ENCODE peak calls at places on chromosomes 13 and 19, in seven cellular contexts. One of them, this sample, is unnamed.

GRCh38 chr13:99199541-99200432 is 867 bp upstream of the UBAC2 start:
- DNase-seq in left ventricle myocardium inferior: no peak
- DNase-seq in foreskin fibroblast: no peak
- DNase-seq in hepatocyte: no peak
- DNase-seq in CD8-positive, alpha-beta memory T cell: no peak
- DNase-seq in AG09309: no peak
- DNase-seq in HFF-Myc: no peak
- DNase-seq in this sample: peak

GRCh38 chr13:106650690-106651205 is 82.8 kb upstream of the ARGLU1 start:
- DNase-seq in left ventricle myocardium inferior: no peak
- DNase-seq in foreskin fibroblast: no peak
- DNase-seq in hepatocyte: no peak
- DNase-seq in CD8-positive, alpha-beta memory T cell: no peak
- DNase-seq in AG09309: no peak
- DNase-seq in HFF-Myc: no peak
- DNase-seq in this sample: no peak

GRCh38 chr13:37049810-37050209 is 9.7 kb downstream of the SUPT20H start:
- DNase-seq in left ventricle myocardium inferior: no peak
- DNase-seq in foreskin fibroblast: no peak
- DNase-seq in hepatocyte: no peak
- DNase-seq in CD8-positive, alpha-beta memory T cell: no peak
- DNase-seq in AG09309: no peak
- DNase-seq in HFF-Myc: no peak
- DNase-seq in this sample: no peak

GRCh38 chr13:104809483-104809882 is 1726.0 kb downstream of the EFNB2 start:
- DNase-seq in left ventricle myocardium inferior: no peak
- DNase-seq in foreskin fibroblast: peak
- DNase-seq in hepatocyte: no peak
- DNase-seq in CD8-positive, alpha-beta memory T cell: no peak
- DNase-seq in AG09309: no peak
- DNase-seq in HFF-Myc: no peak
- DNase-seq in this sample: peak

GRCh38 chr13:85650613-85651012 is 148.6 kb downstream of the SLITRK6 start:
- DNase-seq in left ventricle myocardium inferior: no peak
- DNase-seq in foreskin fibroblast: no peak
- DNase-seq in hepatocyte: no peak
- DNase-seq in CD8-positive, alpha-beta memory T cell: no peak
- DNase-seq in AG09309: no peak
- DNase-seq in HFF-Myc: no peak
- DNase-seq in this sample: no peak

GRCh38 chr13:27189192-27189591 is 17.6 kb upstream of the USP12 start:
- DNase-seq in left ventricle myocardium inferior: no peak
- DNase-seq in foreskin fibroblast: no peak
- DNase-seq in hepatocyte: no peak
- DNase-seq in CD8-positive, alpha-beta memory T cell: no peak
- DNase-seq in AG09309: no peak
- DNase-seq in HFF-Myc: no peak
- DNase-seq in this sample: no peak

GRCh38 chr19:58518261-58519086 is 1.1 kb downstream of the ZBTB45 start:
- DNase-seq in left ventricle myocardium inferior: no peak
- DNase-seq in foreskin fibroblast: peak
- DNase-seq in hepatocyte: no peak
- DNase-seq in CD8-positive, alpha-beta memory T cell: no peak
- DNase-seq in AG09309: no peak
- DNase-seq in HFF-Myc: no peak
- DNase-seq in this sample: no peak

GRCh38 chr13:30105381-30105780 is 202.0 kb downstream of the KATNAL1 start:
- DNase-seq in left ventricle myocardium inferior: no peak
- DNase-seq in foreskin fibroblast: peak
- DNase-seq in hepatocyte: peak
- DNase-seq in CD8-positive, alpha-beta memory T cell: no peak
- DNase-seq in AG09309: no peak
- DNase-seq in HFF-Myc: no peak
- DNase-seq in this sample: no peak

GRCh38 chr19:8666814-8667405 is 31.7 kb downstream of the ACTL9 start:
- DNase-seq in left ventricle myocardium inferior: no peak
- DNase-seq in foreskin fibroblast: no peak
- DNase-seq in hepatocyte: no peak
- DNase-seq in CD8-positive, alpha-beta memory T cell: no peak
- DNase-seq in AG09309: no peak
- DNase-seq in HFF-Myc: no peak
- DNase-seq in this sample: no peak

GRCh38 chr13:45207319-45207718 is 6.5 kb upstream of the KCTD4 start:
- DNase-seq in left ventricle myocardium inferior: no peak
- DNase-seq in foreskin fibroblast: no peak
- DNase-seq in hepatocyte: no peak
- DNase-seq in CD8-positive, alpha-beta memory T cell: no peak
- DNase-seq in AG09309: no peak
- DNase-seq in HFF-Myc: no peak
- DNase-seq in this sample: no peak

GRCh38 chr13:95002968-95003813 is 290.8 kb upstream of the SOX21 start:
- DNase-seq in left ventricle myocardium inferior: no peak
- DNase-seq in foreskin fibroblast: peak
- DNase-seq in hepatocyte: peak
- DNase-seq in CD8-positive, alpha-beta memory T cell: no peak
- DNase-seq in AG09309: no peak
- DNase-seq in HFF-Myc: no peak
- DNase-seq in this sample: peak

GRCh38 chr13:89514534-89515312 is 1832.8 kb upstream of the MIR17HG start:
- DNase-seq in left ventricle myocardium inferior: no peak
- DNase-seq in foreskin fibroblast: peak
- DNase-seq in hepatocyte: peak
- DNase-seq in CD8-positive, alpha-beta memory T cell: no peak
- DNase-seq in AG09309: no peak
- DNase-seq in HFF-Myc: no peak
- DNase-seq in this sample: peak

GRCh38 chr19:3507371-3508120 is 1.4 kb downstream of the FZR1 start:
- DNase-seq in left ventricle myocardium inferior: no peak
- DNase-seq in foreskin fibroblast: peak
- DNase-seq in hepatocyte: peak
- DNase-seq in CD8-positive, alpha-beta memory T cell: peak
- DNase-seq in AG09309: no peak
- DNase-seq in HFF-Myc: no peak
- DNase-seq in this sample: peak

GRCh38 chr19:41922220-41922576 is 6.1 kb downstream of the ERFL start:
- DNase-seq in left ventricle myocardium inferior: no peak
- DNase-seq in foreskin fibroblast: no peak
- DNase-seq in hepatocyte: no peak
- DNase-seq in CD8-positive, alpha-beta memory T cell: no peak
- DNase-seq in AG09309: no peak
- DNase-seq in HFF-Myc: no peak
- DNase-seq in this sample: no peak

GRCh38 chr19:29517946-29518345 is 7.8 kb upstream of the VSTM2B start:
- DNase-seq in left ventricle myocardium inferior: no peak
- DNase-seq in foreskin fibroblast: no peak
- DNase-seq in hepatocyte: no peak
- DNase-seq in CD8-positive, alpha-beta memory T cell: peak
- DNase-seq in AG09309: no peak
- DNase-seq in HFF-Myc: no peak
- DNase-seq in this sample: no peak

GRCh38 chr19:3774621-3775373 is 2.8 kb upstream of the RAX2 start:
- DNase-seq in left ventricle myocardium inferior: no peak
- DNase-seq in foreskin fibroblast: no peak
- DNase-seq in hepatocyte: no peak
- DNase-seq in CD8-positive, alpha-beta memory T cell: no peak
- DNase-seq in AG09309: no peak
- DNase-seq in HFF-Myc: no peak
- DNase-seq in this sample: no peak

GRCh38 chr19:48813123-48813911 is 2.5 kb upstream of the BCAT2 start:
- DNase-seq in left ventricle myocardium inferior: no peak
- DNase-seq in foreskin fibroblast: no peak
- DNase-seq in hepatocyte: peak
- DNase-seq in CD8-positive, alpha-beta memory T cell: no peak
- DNase-seq in AG09309: no peak
- DNase-seq in HFF-Myc: no peak
- DNase-seq in this sample: no peak

GRCh38 chr19:48807590-48808308 is 3.1 kb downstream of the BCAT2 start:
- DNase-seq in left ventricle myocardium inferior: no peak
- DNase-seq in foreskin fibroblast: no peak
- DNase-seq in hepatocyte: peak
- DNase-seq in CD8-positive, alpha-beta memory T cell: no peak
- DNase-seq in AG09309: no peak
- DNase-seq in HFF-Myc: no peak
- DNase-seq in this sample: no peak

GRCh38 chr19:48806818-48807589 is 3.8 kb downstream of the BCAT2 start:
- DNase-seq in left ventricle myocardium inferior: no peak
- DNase-seq in foreskin fibroblast: peak
- DNase-seq in hepatocyte: peak
- DNase-seq in CD8-positive, alpha-beta memory T cell: no peak
- DNase-seq in AG09309: no peak
- DNase-seq in HFF-Myc: no peak
- DNase-seq in this sample: peak

GRCh38 chr19:48812094-48812929 is 1.5 kb upstream of the BCAT2 start:
- DNase-seq in left ventricle myocardium inferior: peak
- DNase-seq in foreskin fibroblast: peak
- DNase-seq in hepatocyte: peak
- DNase-seq in CD8-positive, alpha-beta memory T cell: peak
- DNase-seq in AG09309: no peak
- DNase-seq in HFF-Myc: no peak
- DNase-seq in this sample: peak

GRCh38 chr19:48810151-48810550 is 678 bp downstream of the BCAT2 start:
- DNase-seq in left ventricle myocardium inferior: no peak
- DNase-seq in foreskin fibroblast: no peak
- DNase-seq in hepatocyte: peak
- DNase-seq in CD8-positive, alpha-beta memory T cell: no peak
- DNase-seq in AG09309: no peak
- DNase-seq in HFF-Myc: no peak
- DNase-seq in this sample: no peak
- H3K4me3 ChIP-seq in left ventricle myocardium inferior: peak
- H3K4me3 ChIP-seq in foreskin fibroblast: peak
- H3K4me3 ChIP-seq in hepatocyte: peak
- H3K4me3 ChIP-seq in CD8-positive, alpha-beta memory T cell: peak
- H3K4me3 ChIP-seq in AG09309: peak
- H3K4me3 ChIP-seq in HFF-Myc: peak
- H3K4me3 ChIP-seq in this sample: peak

GRCh38 chr19:2415973-2416319 is 11.4 kb downstream of the TIMM13 start:
- DNase-seq in left ventricle myocardium inferior: no peak
- DNase-seq in foreskin fibroblast: no peak
- DNase-seq in hepatocyte: no peak
- DNase-seq in CD8-positive, alpha-beta memory T cell: no peak
- DNase-seq in AG09309: no peak
- DNase-seq in HFF-Myc: no peak
- DNase-seq in this sample: no peak
- H3K4me3 ChIP-seq in left ventricle myocardium inferior: no peak
- H3K4me3 ChIP-seq in foreskin fibroblast: no peak
- H3K4me3 ChIP-seq in hepatocyte: no peak
- H3K4me3 ChIP-seq in CD8-positive, alpha-beta memory T cell: no peak
- H3K4me3 ChIP-seq in AG09309: no peak
- H3K4me3 ChIP-seq in HFF-Myc: no peak
- H3K4me3 ChIP-seq in this sample: no peak

GRCh38 chr19:39993605-39994004 is 3.3 kb upstream of the ZNF546 start:
- DNase-seq in left ventricle myocardium inferior: no peak
- DNase-seq in foreskin fibroblast: no peak
- DNase-seq in hepatocyte: no peak
- DNase-seq in CD8-positive, alpha-beta memory T cell: no peak
- DNase-seq in AG09309: no peak
- DNase-seq in HFF-Myc: no peak
- DNase-seq in this sample: no peak

GRCh38 chr19:39997595-39998216 is 846 bp downstream of the ZNF546 start:
- DNase-seq in left ventricle myocardium inferior: no peak
- DNase-seq in foreskin fibroblast: peak
- DNase-seq in hepatocyte: no peak
- DNase-seq in CD8-positive, alpha-beta memory T cell: no peak
- DNase-seq in AG09309: no peak
- DNase-seq in HFF-Myc: no peak
- DNase-seq in this sample: peak

GRCh38 chr19:39996811-39997594 is at the start of gene ZNF546:
- DNase-seq in left ventricle myocardium inferior: peak
- DNase-seq in foreskin fibroblast: peak
- DNase-seq in hepatocyte: peak
- DNase-seq in CD8-positive, alpha-beta memory T cell: peak
- DNase-seq in AG09309: no peak
- DNase-seq in HFF-Myc: peak
- DNase-seq in this sample: peak

GRCh38 chr19:39996218-39996810 is 546 bp upstream of the ZNF546 start:
- DNase-seq in left ventricle myocardium inferior: no peak
- DNase-seq in foreskin fibroblast: peak
- DNase-seq in hepatocyte: peak
- DNase-seq in CD8-positive, alpha-beta memory T cell: peak
- DNase-seq in AG09309: no peak
- DNase-seq in HFF-Myc: peak
- DNase-seq in this sample: peak

DNA sequence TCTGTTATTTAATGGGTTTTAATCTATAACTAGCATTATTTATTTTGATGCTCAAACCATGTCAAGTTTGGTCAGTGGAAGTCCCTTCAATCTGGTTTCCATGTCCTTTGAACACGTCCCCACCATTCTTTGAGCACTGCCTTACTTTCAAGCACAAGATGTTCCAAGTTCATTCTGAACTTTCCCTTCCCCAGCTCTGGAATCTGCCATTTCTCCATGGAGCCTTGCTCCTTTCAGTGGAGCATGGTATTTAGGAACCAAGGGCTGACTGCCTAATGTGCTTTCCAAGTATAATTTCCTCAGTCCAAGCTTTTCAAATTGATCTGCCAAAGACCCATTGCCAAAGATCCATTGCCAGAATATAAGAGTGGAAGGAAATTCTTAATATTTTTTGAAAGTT is 1.1 kb upstream of the ZNF546 start:
- DNase-seq in left ventricle myocardium inferior: no peak
- DNase-seq in foreskin fibroblast: no peak
- DNase-seq in hepatocyte: no peak
- DNase-seq in CD8-positive, alpha-beta memory T cell: no peak
- DNase-seq in AG09309: no peak
- DNase-seq in HFF-Myc: no peak
- DNase-seq in this sample: no peak
- H3K4me3 ChIP-seq in left ventricle myocardium inferior: peak
- H3K4me3 ChIP-seq in foreskin fibroblast: peak
- H3K4me3 ChIP-seq in hepatocyte: peak
- H3K4me3 ChIP-seq in CD8-positive, alpha-beta memory T cell: peak
- H3K4me3 ChIP-seq in AG09309: no peak
- H3K4me3 ChIP-seq in HFF-Myc: peak
- H3K4me3 ChIP-seq in this sample: peak

DNA sequence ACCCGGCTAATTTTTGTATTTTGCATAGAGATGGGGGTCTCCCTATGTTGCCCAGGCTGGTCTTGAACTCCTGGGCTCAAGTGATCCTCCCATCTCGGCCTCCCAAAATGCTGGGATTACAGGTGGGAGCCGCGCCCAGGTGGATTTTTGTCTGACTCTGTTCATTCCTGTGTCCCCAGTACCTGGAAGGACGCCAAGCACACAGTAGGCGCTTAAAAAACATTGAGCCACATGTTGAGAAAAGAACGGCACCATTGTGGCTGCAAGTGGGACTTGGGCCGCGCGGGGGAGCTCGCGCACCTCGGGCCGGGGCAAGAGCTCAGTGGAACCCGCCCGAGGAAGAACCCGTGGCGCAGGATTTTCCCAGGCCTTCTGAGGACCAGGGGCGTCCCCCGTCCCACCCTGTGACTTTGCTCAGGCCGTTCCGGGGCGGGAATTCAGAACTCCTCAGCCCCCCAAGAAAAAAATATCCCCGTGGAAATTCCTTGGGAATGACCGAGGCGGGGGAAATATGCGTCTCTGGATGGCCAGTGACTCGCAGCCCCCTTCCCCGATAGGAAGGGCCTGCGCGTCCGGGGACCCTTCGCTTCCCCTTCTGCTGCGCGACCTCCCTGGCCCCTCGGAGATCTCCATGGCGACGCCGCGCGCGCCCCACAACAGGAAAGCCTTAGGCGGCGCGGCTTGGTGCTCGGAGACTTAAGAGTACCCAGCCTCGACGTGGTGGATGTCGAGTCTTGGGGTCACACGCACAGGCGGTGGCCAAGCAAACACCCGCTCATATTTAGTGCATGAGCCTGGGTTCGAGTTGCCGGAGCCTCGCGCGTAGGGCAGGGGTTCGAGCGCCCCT is 1.4 kb upstream of the ICAM1 start:
- DNase-seq in left ventricle myocardium inferior: peak
- DNase-seq in foreskin fibroblast: peak
- DNase-seq in hepatocyte: peak
- DNase-seq in CD8-positive, alpha-beta memory T cell: peak
- DNase-seq in AG09309: no peak
- DNase-seq in HFF-Myc: no peak
- DNase-seq in this sample: peak
- H3K4me3 ChIP-seq in left ventricle myocardium inferior: peak
- H3K4me3 ChIP-seq in foreskin fibroblast: peak
- H3K4me3 ChIP-seq in hepatocyte: peak
- H3K4me3 ChIP-seq in CD8-positive, alpha-beta memory T cell: peak
- H3K4me3 ChIP-seq in AG09309: peak
- H3K4me3 ChIP-seq in HFF-Myc: no peak
- H3K4me3 ChIP-seq in this sample: peak